ENCODE peak calls at places on chromosomes 6 and 20, in nine cellular contexts. One of them, this sample, is unnamed.

GRCh38 chr6:137878810-137879285 is 11.8 kb downstream of the TNFAIP3 start:
- DNase-seq in tibial nerve: no peak
- DNase-seq in HL-60: no peak
- DNase-seq in lower lobe of right lung: peak; percentile 49
- DNase-seq in IMR-90: no peak
- DNase-seq in hepatocyte: no peak
- DNase-seq in H9: peak; percentile 89
- DNase-seq in Panc1: no peak
- DNase-seq in A549: no peak
- DNase-seq in this sample: no peak

GRCh38 chr20:35523298-35523888 is 6.1 kb downstream of the C20orf173 start:
- DNase-seq in A549: peak; percentile 76
- DNase-seq in Panc1: no peak
- DNase-seq in hepatocyte: no peak
- DNase-seq in H9: peak; percentile 69
- DNase-seq in tibial nerve: peak; percentile 22
- DNase-seq in IMR-90: no peak
- DNase-seq in HL-60: peak; percentile 26
- DNase-seq in lower lobe of right lung: no peak
- DNase-seq in this sample: no peak

GRCh38 chr6:27836783-27837635 is 75.2 kb downstream of the OR2B2 start:
- DNase-seq in hepatocyte: peak; percentile 89
- DNase-seq in HL-60: peak; percentile 83
- DNase-seq in Panc1: peak; percentile 85
- DNase-seq in tibial nerve: peak; percentile 61
- DNase-seq in A549: no peak
- DNase-seq in IMR-90: peak; percentile 87
- DNase-seq in lower lobe of right lung: peak; percentile 52
- DNase-seq in H9: peak; percentile 58
- DNase-seq in this sample: no peak

GRCh38 chr6:116246089-116246488 is 7.8 kb downstream of the TSPYL4 start:
- DNase-seq in tibial nerve: no peak
- DNase-seq in HL-60: no peak
- DNase-seq in lower lobe of right lung: no peak
- DNase-seq in H9: no peak
- DNase-seq in Panc1: no peak
- DNase-seq in hepatocyte: no peak
- DNase-seq in IMR-90: peak; percentile 87
- DNase-seq in A549: no peak
- DNase-seq in this sample: peak; percentile 52

GRCh38 chr6:160421854-160422253 is 73.7 kb downstream of the SLC22A3 start:
- DNase-seq in A549: no peak
- DNase-seq in Panc1: no peak
- DNase-seq in tibial nerve: peak; percentile 21
- DNase-seq in HL-60: no peak
- DNase-seq in H9: no peak
- DNase-seq in lower lobe of right lung: no peak
- DNase-seq in IMR-90: no peak
- DNase-seq in hepatocyte: no peak
- DNase-seq in this sample: no peak

GRCh38 chr6:92023410-92023940 is 1395.9 kb downstream of the EPHA7 start:
- DNase-seq in Panc1: no peak
- DNase-seq in H9: no peak
- DNase-seq in IMR-90: no peak
- DNase-seq in A549: no peak
- DNase-seq in hepatocyte: no peak
- DNase-seq in lower lobe of right lung: no peak
- DNase-seq in tibial nerve: no peak
- DNase-seq in HL-60: no peak
- DNase-seq in this sample: no peak

GRCh38 chr6:35052694-35053565 is 88.2 kb downstream of the TCP11 start:
- DNase-seq in IMR-90: peak; percentile 56
- DNase-seq in HL-60: peak; percentile 63
- DNase-seq in lower lobe of right lung: no peak
- DNase-seq in H9: no peak
- DNase-seq in Panc1: no peak
- DNase-seq in tibial nerve: peak; percentile 55
- DNase-seq in A549: no peak
- DNase-seq in hepatocyte: peak; percentile 37
- DNase-seq in this sample: no peak

GRCh38 chr6:160424256-160424655 is 76.1 kb downstream of the SLC22A3 start:
- DNase-seq in HL-60: no peak
- DNase-seq in Panc1: no peak
- DNase-seq in A549: no peak
- DNase-seq in H9: no peak
- DNase-seq in hepatocyte: no peak
- DNase-seq in IMR-90: no peak
- DNase-seq in tibial nerve: no peak
- DNase-seq in lower lobe of right lung: no peak
- DNase-seq in this sample: no peak

GRCh38 chr20:13638162-13638495 is 603 bp downstream of the TASP1 start:
- DNase-seq in lower lobe of right lung: no peak
- DNase-seq in H9: no peak
- DNase-seq in Panc1: no peak
- DNase-seq in hepatocyte: no peak
- DNase-seq in A549: peak; percentile 33
- DNase-seq in IMR-90: peak; percentile 16
- DNase-seq in tibial nerve: no peak
- DNase-seq in HL-60: no peak
- DNase-seq in this sample: no peak

GRCh38 chr6:63430985-63431519 is 111.3 kb upstream of the LGSN start:
- DNase-seq in Panc1: no peak
- DNase-seq in IMR-90: no peak
- DNase-seq in lower lobe of right lung: no peak
- DNase-seq in H9: no peak
- DNase-seq in hepatocyte: no peak
- DNase-seq in tibial nerve: no peak
- DNase-seq in HL-60: no peak
- DNase-seq in A549: no peak
- DNase-seq in this sample: no peak

GRCh38 chr6:4486543-4487319 is 289.5 kb upstream of the CDYL start:
- DNase-seq in HL-60: no peak
- DNase-seq in H9: no peak
- DNase-seq in IMR-90: no peak
- DNase-seq in Panc1: no peak
- DNase-seq in hepatocyte: peak; percentile 27
- DNase-seq in A549: no peak
- DNase-seq in lower lobe of right lung: no peak
- DNase-seq in tibial nerve: no peak
- DNase-seq in this sample: no peak

GRCh38 chr6:118680452-118681095 is 29.2 kb upstream of the CEP85L start:
- DNase-seq in H9: no peak
- DNase-seq in lower lobe of right lung: no peak
- DNase-seq in HL-60: no peak
- DNase-seq in hepatocyte: no peak
- DNase-seq in IMR-90: no peak
- DNase-seq in tibial nerve: no peak
- DNase-seq in A549: no peak
- DNase-seq in Panc1: no peak
- DNase-seq in this sample: no peak

GRCh38 chr6:111870054-111870750 is 3.0 kb downstream of the FYN start:
- DNase-seq in IMR-90: no peak
- DNase-seq in HL-60: no peak
- DNase-seq in H9: no peak
- DNase-seq in hepatocyte: no peak
- DNase-seq in A549: no peak
- DNase-seq in tibial nerve: no peak
- DNase-seq in Panc1: no peak
- DNase-seq in lower lobe of right lung: no peak
- DNase-seq in this sample: no peak
- TF ChIP-seq CTCF in IMR-90: no peak
- TF ChIP-seq CTCF in HL-60: no peak
- TF ChIP-seq CTCF in H9: no peak
- TF ChIP-seq CTCF in hepatocyte: no peak
- TF ChIP-seq CTCF in A549: no peak
- TF ChIP-seq CTCF in tibial nerve: no peak
- TF ChIP-seq CTCF in Panc1: peak; percentile 19
- TF ChIP-seq CTCF in lower lobe of right lung: no peak
- TF ChIP-seq CTCF in this sample: no peak

GRCh38 chr20:64189986-64190385 is 25.7 kb downstream of the MYT1 start:
- DNase-seq in lower lobe of right lung: no peak
- DNase-seq in IMR-90: no peak
- DNase-seq in HL-60: no peak
- DNase-seq in tibial nerve: no peak
- DNase-seq in Panc1: no peak
- DNase-seq in A549: no peak
- DNase-seq in H9: no peak
- DNase-seq in hepatocyte: no peak
- DNase-seq in this sample: no peak

GRCh38 chr20:64191002-64191401 is 26.8 kb downstream of the MYT1 start:
- DNase-seq in HL-60: no peak
- DNase-seq in IMR-90: no peak
- DNase-seq in tibial nerve: no peak
- DNase-seq in lower lobe of right lung: no peak
- DNase-seq in A549: no peak
- DNase-seq in hepatocyte: no peak
- DNase-seq in Panc1: no peak
- DNase-seq in H9: no peak
- DNase-seq in this sample: no peak

GRCh38 chr20:64189530-64189966 is 25.3 kb downstream of the MYT1 start:
- DNase-seq in lower lobe of right lung: no peak
- DNase-seq in A549: no peak
- DNase-seq in H9: no peak
- DNase-seq in Panc1: no peak
- DNase-seq in IMR-90: no peak
- DNase-seq in hepatocyte: no peak
- DNase-seq in tibial nerve: no peak
- DNase-seq in HL-60: no peak
- DNase-seq in this sample: no peak

GRCh38 chr20:64188071-64188470 is 23.8 kb downstream of the MYT1 start:
- DNase-seq in HL-60: no peak
- DNase-seq in IMR-90: no peak
- DNase-seq in Panc1: no peak
- DNase-seq in hepatocyte: no peak
- DNase-seq in tibial nerve: no peak
- DNase-seq in H9: no peak
- DNase-seq in A549: no peak
- DNase-seq in lower lobe of right lung: peak; percentile 4
- DNase-seq in this sample: no peak

DNA sequence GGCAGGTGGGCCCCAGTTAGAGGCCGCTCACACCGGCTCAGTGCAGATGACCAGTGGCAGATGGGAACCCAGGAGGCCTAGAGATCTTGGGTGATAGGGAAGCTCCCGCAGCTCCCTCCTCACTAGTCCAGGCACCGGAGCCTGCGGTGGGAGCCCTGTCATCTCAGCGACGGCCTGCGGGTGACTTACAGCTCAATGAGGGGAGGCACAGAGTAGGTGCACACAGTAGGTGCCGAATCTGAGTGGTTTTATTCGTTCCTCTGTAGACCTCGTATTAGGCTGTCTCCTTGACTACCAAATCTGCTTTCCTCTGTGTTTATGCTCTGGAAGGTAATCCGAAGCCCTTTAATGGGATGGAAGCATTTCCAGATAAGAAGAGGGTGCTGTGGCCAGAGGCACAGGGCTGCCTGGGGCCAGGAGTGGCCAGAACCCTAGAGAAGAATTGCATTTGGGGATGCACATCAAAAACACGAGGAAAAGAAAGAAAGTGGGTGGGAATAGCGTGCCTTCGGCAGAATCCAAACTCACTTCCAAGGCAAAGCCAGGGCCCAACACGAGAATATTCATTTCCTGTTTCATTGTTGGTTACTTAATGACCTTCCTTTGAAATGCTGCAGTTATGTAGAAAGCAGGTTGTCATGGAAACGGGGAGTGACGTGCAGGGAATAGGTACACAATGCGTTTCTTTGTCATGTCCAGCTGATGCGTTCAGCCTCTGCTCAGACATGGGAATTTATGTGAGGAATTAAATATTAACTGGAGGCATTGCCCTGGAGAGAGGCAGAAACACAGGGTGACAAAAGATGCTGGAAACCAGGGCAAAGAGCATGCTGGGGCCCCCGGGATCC is 24.7 kb downstream of the MYT1 start:
- DNase-seq in H9: peak; percentile 76
- DNase-seq in tibial nerve: peak; percentile 9
- DNase-seq in IMR-90: peak; percentile 69
- DNase-seq in HL-60: no peak
- DNase-seq in lower lobe of right lung: no peak
- DNase-seq in A549: peak; percentile 65
- DNase-seq in hepatocyte: peak; percentile 95
- DNase-seq in Panc1: no peak
- DNase-seq in this sample: no peak
- H3K27ac ChIP-seq in H9: peak overlapping the region; percentile 31
- H3K27ac ChIP-seq in tibial nerve: no peak overlapping the region
- H3K27ac ChIP-seq in IMR-90: no peak overlapping the region
- H3K27ac ChIP-seq in HL-60: no peak overlapping the region
- H3K27ac ChIP-seq in lower lobe of right lung: no peak overlapping the region
- H3K27ac ChIP-seq in A549: peak overlapping the region; percentile 51
- H3K27ac ChIP-seq in hepatocyte: peak overlapping the region; percentile 95
- H3K27ac ChIP-seq in Panc1: no peak overlapping the region
- H3K27ac ChIP-seq in this sample: no peak overlapping the region

GRCh38 chr20:44477151-44477550 is 1.5 kb downstream of the TTPAL start:
- DNase-seq in A549: no peak
- DNase-seq in HL-60: no peak
- DNase-seq in Panc1: no peak
- DNase-seq in tibial nerve: no peak
- DNase-seq in IMR-90: no peak
- DNase-seq in hepatocyte: no peak
- DNase-seq in H9: no peak
- DNase-seq in lower lobe of right lung: no peak
- DNase-seq in this sample: no peak

GRCh38 chr20:44478188-44478587 is 2.5 kb downstream of the TTPAL start:
- DNase-seq in HL-60: no peak
- DNase-seq in hepatocyte: no peak
- DNase-seq in H9: no peak
- DNase-seq in Panc1: no peak
- DNase-seq in lower lobe of right lung: no peak
- DNase-seq in A549: no peak
- DNase-seq in tibial nerve: no peak
- DNase-seq in IMR-90: no peak
- DNase-seq in this sample: no peak

GRCh38 chr20:44479643-44480042 is 4.0 kb downstream of the TTPAL start:
- DNase-seq in hepatocyte: no peak
- DNase-seq in A549: no peak
- DNase-seq in lower lobe of right lung: no peak
- DNase-seq in tibial nerve: no peak
- DNase-seq in HL-60: no peak
- DNase-seq in H9: no peak
- DNase-seq in IMR-90: no peak
- DNase-seq in Panc1: no peak
- DNase-seq in this sample: no peak

GRCh38 chr20:44481719-44482416 is 6.2 kb downstream of the TTPAL start:
- DNase-seq in tibial nerve: no peak
- DNase-seq in lower lobe of right lung: no peak
- DNase-seq in H9: no peak
- DNase-seq in IMR-90: no peak
- DNase-seq in Panc1: no peak
- DNase-seq in hepatocyte: no peak
- DNase-seq in HL-60: no peak
- DNase-seq in A549: no peak
- DNase-seq in this sample: no peak

GRCh38 chr20:44480097-44480496 is 4.4 kb downstream of the TTPAL start:
- DNase-seq in HL-60: no peak
- DNase-seq in H9: no peak
- DNase-seq in tibial nerve: no peak
- DNase-seq in hepatocyte: no peak
- DNase-seq in lower lobe of right lung: no peak
- DNase-seq in IMR-90: no peak
- DNase-seq in Panc1: no peak
- DNase-seq in A549: no peak
- DNase-seq in this sample: no peak
- TF ChIP-seq CTCF in HL-60: no peak
- TF ChIP-seq CTCF in H9: no peak
- TF ChIP-seq CTCF in tibial nerve: no peak
- TF ChIP-seq CTCF in hepatocyte: no peak
- TF ChIP-seq CTCF in lower lobe of right lung: no peak
- TF ChIP-seq CTCF in IMR-90: no peak
- TF ChIP-seq CTCF in Panc1: no peak
- TF ChIP-seq CTCF in A549: no peak
- TF ChIP-seq CTCF in this sample: no peak

GRCh38 chr6:6678811-6679210 is 90.3 kb downstream of the LY86 start:
- DNase-seq in tibial nerve: no peak
- DNase-seq in H9: no peak
- DNase-seq in HL-60: no peak
- DNase-seq in lower lobe of right lung: no peak
- DNase-seq in hepatocyte: no peak
- DNase-seq in A549: no peak
- DNase-seq in Panc1: no peak
- DNase-seq in IMR-90: no peak
- DNase-seq in this sample: no peak
- H3K27ac ChIP-seq in tibial nerve: no peak overlapping the region
- H3K27ac ChIP-seq in H9: no peak overlapping the region
- H3K27ac ChIP-seq in HL-60: no peak overlapping the region
- H3K27ac ChIP-seq in lower lobe of right lung: peak overlapping the region; percentile 56
- H3K27ac ChIP-seq in hepatocyte: no peak overlapping the region
- H3K27ac ChIP-seq in A549: no peak overlapping the region
- H3K27ac ChIP-seq in Panc1: no peak overlapping the region
- H3K27ac ChIP-seq in IMR-90: no peak overlapping the region
- H3K27ac ChIP-seq in this sample: no peak overlapping the region

This sample was measured in AG04450.